ENCODE peak calls at places on chromosomes 4 and X, in four cellular contexts. J, E, Q and W are unnamed samples.

GRCh38 chrX:104309169-104309568 is 54.4 kb upstream of the ESX1 start:
- DNase-seq in J (no peak), E (no peak), Q (no peak), W (no peak)

GRCh38 chr4:16663722-16664121 is 234.7 kb downstream of the LDB2 start:
- DNase-seq in Q (no peak), J (no peak), E (no peak), W (no peak)

GRCh38 chr4:99205104-99205979 is 13.7 kb downstream of the ADH6 start:
- DNase-seq in Q (no peak), E (peak; percentile 69), J (peak; percentile 49), W (no peak)

GRCh38 chr4:11623726-11624037 is 195.0 kb upstream of the HS3ST1 start:
- DNase-seq in Q (peak; percentile 1), E (no peak), J (no peak), W (peak; percentile 8)

GRCh38 chrX:129698150-129698549 is 40.6 kb upstream of the XPNPEP2 start:
- DNase-seq in J (no peak), Q (no peak), E (no peak), W (no peak)

GRCh38 chr4:182093431-182093831 is 149.8 kb upstream of the TENM3 start:
- DNase-seq in J (no peak), E (no peak), Q (no peak), W (no peak)

GRCh38 chr4:95204873-95205272 is 343.9 kb downstream of the UNC5C start:
- DNase-seq in Q (no peak), J (no peak), E (no peak), W (no peak)

GRCh38 chr4:186554485-186554884 is 882 bp downstream of the MTNR1A start:
- DNase-seq in J (no peak), Q (no peak), E (peak; percentile 25), W (no peak)

GRCh38 chrX:77597090-77597489 is 149.9 kb downstream of the FGF16 start:
- DNase-seq in E (peak; percentile 56), J (no peak), Q (no peak), W (peak; percentile 66)

GRCh38 chr4:33739886-33740285 is 2504.4 kb downstream of the ARAP2 start:
- DNase-seq in Q (no peak), E (no peak), J (no peak), W (no peak)

GRCh38 chr4:6674500-6675149 is 19.1 kb upstream of the S100P start:
- DNase-seq in J (no peak), E (peak; percentile 27), Q (peak; percentile 77), W (no peak)

GRCh38 chr4:172725581-172725980 is 443.0 kb upstream of the GALNT7 start:
- DNase-seq in E (no peak), Q (no peak), J (no peak), W (no peak)

GRCh38 chrX:83160096-83160495 is 348.0 kb upstream of the POU3F4 start:
- DNase-seq in Q (no peak), E (no peak), J (no peak), W (no peak)

GRCh38 chr4:81470456-81471327 is 1.0 kb downstream of the RASGEF1B start:
- DNase-seq in J (peak; percentile 51), E (peak; percentile 12), Q (peak; percentile 35), W (peak; percentile 58)

GRCh38 chr4:15557806-15558550 is 88.3 kb downstream of the CC2D2A start:
- DNase-seq in E (no peak), Q (no peak), J (no peak), W (no peak)

GRCh38 chrX:29466441-29466840 is 748.9 kb upstream of the MAGEB2 start:
- DNase-seq in E (peak; percentile 57), J (no peak), Q (no peak), W (no peak)

GRCh38 chr4:106273831-106274230 is 42.2 kb downstream of the TBCK start:
- DNase-seq in E (peak; percentile 24), J (no peak), Q (no peak), W (no peak)

GRCh38 chrX:133722756-133723155 is 262.6 kb downstream of the GPC3 start:
- DNase-seq in E (no peak), Q (no peak), J (no peak), W (no peak)

GRCh38 chr4:110902500-110902899 is 279.6 kb upstream of the PITX2 start:
- DNase-seq in J (no peak), Q (no peak), E (peak; percentile 7), W (no peak)

GRCh38 chr4:38189445-38189844 is 229.2 kb downstream of the PTTG2 start:
- DNase-seq in J (no peak), Q (no peak), E (peak; percentile 52), W (peak; percentile 88)

GRCh38 chrX:47662144-47662657 is 3.2 kb upstream of the UXT start:
- DNase-seq in E (peak; percentile 71), Q (no peak), J (peak; percentile 20), W (peak; percentile 73)

GRCh38 chr4:115361781-115362180 is 248.4 kb upstream of the NDST4 start:
- DNase-seq in E (peak; percentile 1), Q (no peak), J (no peak), W (no peak)

GRCh38 chrX:152988536-152989291 is 5.2 kb downstream of the PNMA5 start:
- DNase-seq in J (no peak), Q (no peak), E (no peak), W (no peak)

GRCh38 chr4:5750052-5750950 is 39.3 kb downstream of the EVC start:
- DNase-seq in Q (no peak), J (no peak), E (peak; percentile 67), W (peak; percentile 94)

GRCh38 chr4:126265880-126266279 is 951.1 kb downstream of the FAT4 start:
- DNase-seq in Q (no peak), J (no peak), E (no peak), W (no peak)

GRCh38 chr4:41141910-41142309 is 72.4 kb downstream of the APBB2 start:
- DNase-seq in J (no peak), E (peak; percentile 63), Q (no peak), W (peak; percentile 59)

DNA sequence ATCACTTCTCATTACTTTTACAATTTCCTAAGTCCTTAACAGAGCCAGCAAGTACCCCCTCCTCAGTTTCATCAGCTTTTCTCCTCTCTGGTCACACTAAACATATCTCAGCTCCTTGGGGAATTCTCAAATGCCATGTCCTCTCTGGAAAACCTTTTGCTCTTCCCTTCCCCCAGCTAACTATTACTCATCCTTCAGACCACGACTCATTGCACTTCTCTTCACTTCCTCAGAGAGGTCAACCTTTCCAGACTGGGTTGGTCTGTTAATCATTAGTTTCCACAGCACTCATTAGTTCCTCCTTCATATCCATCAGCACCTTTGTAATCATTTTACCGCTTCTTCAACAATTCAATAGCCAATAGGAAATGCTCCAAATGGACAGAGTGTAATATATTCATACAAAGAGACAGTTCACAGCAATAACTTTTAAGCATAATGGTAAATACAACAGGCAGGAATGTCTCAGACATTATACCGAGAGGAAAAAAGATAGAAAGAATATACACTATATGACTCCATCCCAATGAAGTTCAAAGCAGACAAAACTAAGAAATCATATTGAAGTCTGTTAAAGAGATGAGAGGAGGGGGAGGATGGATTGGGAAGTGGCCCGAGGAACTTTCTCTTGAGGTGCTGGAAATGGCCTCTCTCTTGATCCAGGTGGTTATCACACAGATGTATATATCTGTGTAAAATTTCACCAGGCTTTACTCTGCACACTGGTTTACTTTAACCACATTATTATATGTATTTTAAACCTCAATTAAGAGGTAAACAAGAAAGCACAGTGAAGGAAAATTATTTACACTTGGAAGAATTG is 39.6 kb downstream of the DDX60L start:
- DNase-seq in Q (no peak), J (no peak), E (peak; percentile 25), W (peak; percentile 55)
- H3K4me1 ChIP-seq in Q (no peaks in the 10 kb centered on the region), J (no peaks in the 10 kb centered on the region), E (peaks cover 13% of the 10 kb centered on the region), W (peaks cover 15% of the 10 kb centered on the region)

GRCh38 chr4:26131053-26131452 is 189.8 kb upstream of the RBPJ start:
- DNase-seq in E (no peak), J (no peak), Q (peak; percentile 37), W (no peak)

GRCh38 chr4:26130173-26130572 is 190.6 kb upstream of the RBPJ start:
- DNase-seq in J (no peak), E (no peak), Q (no peak), W (no peak)

GRCh38 chr4:26133840-26134239 is 187.0 kb upstream of the RBPJ start:
- DNase-seq in J (no peak), E (no peak), Q (no peak), W (no peak)

GRCh38 chr4:26132858-26133257 is 188.0 kb upstream of the RBPJ start:
- DNase-seq in J (no peak), Q (no peak), E (no peak), W (no peak)

DNA sequence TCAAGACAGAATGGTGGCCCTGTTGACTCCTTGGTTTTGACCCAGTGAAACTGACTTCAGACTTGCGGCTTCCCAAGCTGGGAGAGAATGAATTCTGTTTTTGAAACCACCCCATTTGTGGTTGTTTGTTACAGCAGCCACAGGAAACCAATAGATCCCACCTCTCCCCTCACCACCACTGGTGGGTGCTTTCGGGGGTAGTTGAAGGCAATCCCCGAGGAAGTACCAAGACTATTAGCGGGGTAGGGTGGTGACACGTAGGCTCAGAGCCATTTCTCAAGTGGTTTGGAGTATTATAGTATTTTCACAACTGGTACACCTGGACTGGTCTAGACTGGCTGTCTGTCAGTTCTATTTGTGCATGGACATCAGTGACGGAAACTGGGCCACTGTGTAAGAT is 189.1 kb upstream of the RBPJ start:
- DNase-seq in Q (no peak), J (no peak), E (no peak), W (no peak)
- H3K4me1 ChIP-seq in Q (peaks cover 6% of the 10 kb centered on the region), J (no peaks in the 10 kb centered on the region), E (no peaks in the 10 kb centered on the region), W (no peaks in the 10 kb centered on the region)

DNA sequence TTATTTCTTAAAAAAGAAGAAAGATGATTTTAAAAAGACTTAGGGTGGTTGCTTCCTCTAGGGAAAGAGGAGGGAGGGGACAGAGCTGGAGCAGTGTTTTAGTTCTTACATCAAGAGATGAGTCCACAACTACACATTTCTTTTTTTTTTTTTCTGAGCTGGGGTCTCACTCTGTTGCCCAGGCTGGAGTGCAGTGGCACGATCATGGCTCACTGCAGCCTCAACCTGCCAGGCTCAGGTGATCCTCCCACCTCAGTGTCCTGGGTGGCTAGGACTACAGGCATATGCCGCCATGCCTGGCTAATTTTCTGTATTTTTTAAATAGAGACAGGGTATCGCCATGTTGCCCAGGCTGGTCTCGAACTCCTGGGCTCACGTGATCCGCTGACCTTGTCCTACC is 17.2 kb downstream of the SH3KBP1 start:
- DNase-seq in Q (no peak), E (no peak), J (no peak), W (no peak)
- H3K4me1 ChIP-seq in Q (peaks cover 13% of the 10 kb centered on the region), E (peaks cover 8% of the 10 kb centered on the region), J (no peaks in the 10 kb centered on the region), W (peaks cover 7% of the 10 kb centered on the region)

GRCh38 chrX:581717-582116 is 48.9 kb upstream of the SHOX start:
- DNase-seq in Q (no peak), J (no peak), E (no peak), W (no peak)

GRCh38 chrX:584572-584971 is 46.0 kb upstream of the SHOX start:
- DNase-seq in Q (no peak), E (no peak), J (no peak), W (no peak)

GRCh38 chrX:581066-581465 is 49.5 kb upstream of the SHOX start:
- DNase-seq in J (no peak), E (no peak), Q (no peak), W (no peak)

GRCh38 chrX:586351-586750 is 44.2 kb upstream of the SHOX start:
- DNase-seq in Q (no peak), J (no peak), E (no peak), W (peak; percentile 71)

DNA sequence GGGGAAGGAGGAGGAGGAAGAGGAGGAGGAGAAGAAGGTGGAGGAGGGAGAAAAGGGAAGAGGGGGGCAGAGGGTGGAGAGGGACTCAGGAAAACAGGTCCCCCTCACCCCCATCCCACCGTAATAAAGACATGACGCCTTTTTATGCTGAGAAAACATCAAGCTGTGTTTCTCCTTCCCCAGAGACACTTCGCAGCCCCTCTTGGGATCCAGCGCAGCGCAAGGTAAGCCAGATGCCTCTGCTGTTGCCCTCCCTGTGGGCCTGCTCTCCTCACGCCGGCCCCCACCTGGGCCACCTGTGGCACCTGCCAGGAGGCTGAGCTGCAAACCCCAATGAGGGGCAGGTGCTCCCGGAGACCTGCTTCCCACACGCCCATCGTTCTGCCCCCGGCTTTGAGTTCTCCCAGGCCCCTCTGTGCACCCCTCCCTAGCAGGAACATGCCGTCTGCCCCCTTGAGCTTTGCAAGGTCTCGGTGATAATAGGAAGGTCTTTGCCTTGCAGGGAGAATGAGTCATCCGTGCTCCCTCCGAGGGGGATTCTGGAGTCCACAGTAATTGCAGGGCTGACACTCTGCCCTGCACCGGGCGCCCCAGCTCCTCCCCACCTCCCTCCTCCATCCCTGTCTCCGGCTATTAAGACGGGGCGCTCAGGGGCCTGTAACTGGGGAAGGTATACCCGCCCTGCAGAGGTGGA is 45.3 kb upstream of the SHOX start:
- DNase-seq in J (no peak), E (no peak), Q (no peak), W (no peak)
- H3K4me1 ChIP-seq in J (no peaks in the 10 kb centered on the region), E (no peaks in the 10 kb centered on the region), Q (no peaks in the 10 kb centered on the region), W (no peaks in the 10 kb centered on the region)